ENCODE peak calls at places on chromosomes 3 and 15, in five cellular contexts. B is A549, N is K562, Q is HepG2, O is GM23338. G is an unnamed sample.
A peak's percentile ranks its signal among the peaks of the same experiment; 100 is the strongest.

GRCh38 chr3:51375571-51375970 is 9.5 kb upstream of the MANF start:
- DNase-seq in B (no peak), N (peak; percentile 12), Q (no peak), O (no peak), G (no peak)

GRCh38 chr15:79184465-79184892 is 93.9 kb upstream of the RASGRF1 start:
- DNase-seq in B (peak; percentile 68), N (peak; percentile 69), Q (peak; percentile 59), O (peak; percentile 89), G (peak; percentile 25)

GRCh38 chr3:9704343-9705322 is 1.0 kb downstream of the CPNE9 start:
- DNase-seq in B (peak; percentile 53), N (peak; percentile 89), Q (peak; percentile 35), O (peak; percentile 99), G (no peak)

GRCh38 chr3:86563358-86563970 is 427.5 kb downstream of the VGLL3 start:
- DNase-seq in B (peak; percentile 57), N (peak; percentile 12), Q (peak; percentile 34), O (peak; percentile 88), G (no peak)

GRCh38 chr3:41418961-41419691 is 219.8 kb downstream of the CTNNB1 start:
- DNase-seq in B (peak; percentile 45), N (no peak), Q (peak; percentile 15), O (peak; percentile 38), G (no peak)

GRCh38 chr3:177517906-177518305 is 320.6 kb upstream of the TBL1XR1 start:
- DNase-seq in B (no peak), N (no peak), Q (no peak), O (no peak), G (no peak)

GRCh38 chr3:99706410-99706809 is 68.0 kb downstream of the COL8A1 start:
- DNase-seq in B (no peak), N (no peak), Q (no peak), O (no peak), G (no peak)

GRCh38 chr3:16468114-16469098 is 45.1 kb downstream of the RFTN1 start:
- DNase-seq in B (no peak), N (no peak), Q (no peak), O (no peak), G (no peak)

GRCh38 chr3:85560088-85560790 is 601.5 kb downstream of the CADM2 start:
- DNase-seq in B (no peak), N (no peak), Q (peak; percentile 26), O (no peak), G (no peak)

GRCh38 chr3:110697961-110698360 is 373.7 kb upstream of the NECTIN3 start:
- DNase-seq in B (peak; percentile 42), N (no peak), Q (no peak), O (peak; percentile 14), G (no peak)

GRCh38 chr15:26294062-26294689 is 431.0 kb upstream of the ATP10A start:
- DNase-seq in B (no peak), N (no peak), Q (no peak), O (peak; percentile 73), G (no peak)

GRCh38 chr15:62469874-62470688 is 305.0 kb upstream of the C2CD4B start:
- DNase-seq in B (no peak), N (no peak), Q (peak; percentile 12), O (peak; percentile 51), G (no peak)

GRCh38 chr3:109098245-109098644 is 19.7 kb downstream of the MORC1 start:
- DNase-seq in B (peak; percentile 28), N (no peak), Q (peak; percentile 7), O (peak; percentile 73), G (no peak)

GRCh38 chr15:34754674-34755418 is at the start of gene GJD2:
- DNase-seq in B (no peak), N (no peak), Q (no peak), O (peak; percentile 85), G (no peak)

GRCh38 chr3:195007794-195008193 is 263.2 kb downstream of the XXYLT1 start:
- DNase-seq in B (no peak), N (no peak), Q (no peak), O (no peak), G (no peak)

GRCh38 chr15:58066042-58066867 is 744 bp upstream of the ALDH1A2 start:
- DNase-seq in B (peak; percentile 61), N (peak; percentile 78), Q (peak; percentile 1), O (peak; percentile 81), G (no peak)

GRCh38 chr15:58065445-58066041 is at the start of gene ALDH1A2:
- DNase-seq in B (no peak), N (peak; percentile 74), Q (no peak), O (peak; percentile 80), G (no peak)

GRCh38 chr15:58064119-58065010 is 1.1 kb downstream of the ALDH1A2 start:
- DNase-seq in B (no peak), N (no peak), Q (no peak), O (peak; percentile 22), G (no peak)

GRCh38 chr15:58063612-58064011 is 1.9 kb downstream of the ALDH1A2 start:
- DNase-seq in B (no peak), N (no peak), Q (no peak), O (no peak), G (no peak)

DNA sequence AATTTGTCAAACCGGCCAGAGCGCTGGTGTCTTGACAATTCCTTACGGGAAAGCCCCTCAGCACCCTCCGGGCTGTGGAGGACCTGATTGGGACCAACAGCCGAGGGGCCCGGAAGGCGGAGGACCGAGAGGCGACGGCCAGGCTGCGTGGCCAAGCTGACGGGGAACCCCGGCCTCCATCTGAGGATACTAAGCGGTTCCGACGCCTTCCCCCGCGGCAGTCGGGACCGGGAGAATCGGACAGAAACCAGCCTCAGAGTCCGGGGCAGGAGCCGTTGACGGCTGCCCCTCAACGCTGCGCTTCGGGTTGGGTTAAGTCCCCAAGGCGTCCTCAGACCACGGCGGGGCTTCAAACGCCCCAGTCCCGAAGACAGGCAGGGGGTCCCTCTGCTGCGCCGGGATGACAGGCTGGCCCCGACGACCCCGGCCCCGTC is 483 bp downstream of the ALDH1A2 start:
- DNase-seq in B (no peak), N (peak; percentile 36), Q (no peak), O (peak; percentile 59), G (no peak)
- TF ChIP-seq JUNB in B (no peak), N (no peak), Q (no peak), O (no peak), G (no peak)

DNA sequence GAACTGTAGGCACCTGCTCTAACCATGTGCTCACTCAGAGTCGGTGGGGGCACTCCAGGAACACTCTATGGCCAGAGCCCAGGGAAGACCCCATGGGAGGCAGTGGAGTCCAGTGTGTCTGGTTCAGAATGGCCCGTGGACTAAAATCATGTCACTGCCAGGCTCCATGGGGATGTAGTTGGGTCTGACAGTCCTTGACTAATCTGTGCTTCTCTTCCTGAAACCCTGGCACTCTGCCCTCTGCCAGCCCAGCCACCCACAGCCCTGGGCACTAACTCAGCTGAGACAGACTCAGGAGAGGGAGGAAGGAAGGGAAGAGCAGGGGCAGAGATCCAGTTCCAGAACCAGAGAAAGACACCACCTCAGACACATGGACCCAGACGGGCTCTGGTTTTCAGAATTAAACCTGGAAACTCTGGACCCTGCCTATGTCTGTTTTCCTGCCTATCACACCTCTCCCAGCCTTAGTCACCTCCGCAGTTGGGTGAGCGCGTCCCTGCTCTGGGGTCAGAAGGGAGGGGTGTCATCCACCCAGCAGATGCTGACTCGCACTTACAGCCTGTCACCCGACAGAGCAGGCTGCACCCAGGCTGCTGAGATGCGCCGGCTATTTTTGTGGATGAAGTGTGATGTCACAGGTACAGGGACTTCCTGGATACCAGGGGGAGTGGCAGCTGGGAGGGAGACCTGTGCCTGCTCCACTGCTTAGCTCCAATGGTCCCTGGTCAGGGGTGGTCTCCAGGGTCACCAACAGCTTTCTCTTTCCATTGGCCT is 56.8 kb upstream of the INSYN1 start:
- DNase-seq in B (peak; percentile 21), N (no peak), Q (no peak), O (no peak), G (no peak)
- TF ChIP-seq JUNB in B (no peak), N (no peak), Q (no peak), O (no peak), G (no peak)

DNA sequence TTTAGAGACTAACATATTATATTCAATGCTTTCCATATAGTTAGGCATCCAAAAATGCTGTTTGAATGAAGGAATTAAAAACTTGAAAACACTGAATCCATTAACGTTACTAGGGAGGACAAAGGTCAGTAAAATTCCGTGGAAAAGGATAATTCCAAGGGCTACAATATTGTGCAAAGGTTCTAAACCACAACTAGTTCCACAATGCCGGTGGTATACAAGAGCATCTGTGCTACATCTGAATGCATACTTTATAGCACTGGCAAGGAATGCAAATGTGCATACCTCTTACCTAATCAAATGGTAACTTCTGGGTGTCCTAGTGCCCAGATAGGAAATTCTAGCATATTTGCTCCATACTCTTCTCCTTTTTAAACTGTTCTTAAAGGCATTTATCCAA is 2.2 kb downstream of the ICE2 start:
- DNase-seq in B (no peak), N (no peak), Q (peak; percentile 71), O (no peak), G (no peak)
- TF ChIP-seq JUNB in B (no peak), N (no peak), Q (no peak), O (no peak), G (no peak)

GRCh38 chr15:31498756-31499155 is 172.1 kb downstream of the KLF13 start:
- DNase-seq in B (no peak), N (no peak), Q (no peak), O (no peak), G (no peak)

GRCh38 chr15:31495281-31495680 is 168.6 kb downstream of the KLF13 start:
- DNase-seq in B (no peak), N (no peak), Q (no peak), O (no peak), G (no peak)

GRCh38 chr15:31498329-31498728 is 171.7 kb downstream of the KLF13 start:
- DNase-seq in B (no peak), N (no peak), Q (no peak), O (no peak), G (no peak)

GRCh38 chr15:31497838-31498237 is 171.2 kb downstream of the KLF13 start:
- DNase-seq in B (no peak), N (no peak), Q (no peak), O (no peak), G (no peak)

DNA sequence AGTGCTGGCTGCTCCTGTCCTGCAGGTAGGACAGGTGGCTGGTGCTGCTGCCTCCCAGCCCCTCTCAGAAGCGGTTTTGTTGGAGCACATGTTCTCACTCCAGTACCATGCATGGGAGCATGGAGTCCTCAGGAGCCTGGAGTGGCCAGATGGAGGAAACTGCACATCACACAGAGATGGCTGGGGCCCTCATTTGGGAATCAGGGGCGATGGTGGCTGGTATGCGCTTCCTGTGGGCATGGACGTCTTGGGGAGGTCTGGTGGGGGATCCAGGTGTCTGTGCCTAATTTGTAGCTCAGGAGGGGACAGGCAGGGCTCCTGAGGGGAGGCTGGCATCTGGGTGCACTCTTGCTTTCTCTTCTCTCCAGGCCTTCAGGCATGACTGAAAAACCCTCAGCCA is 168.2 kb downstream of the KLF13 start:
- DNase-seq in B (no peak), N (no peak), Q (no peak), O (no peak), G (no peak)
- TF ChIP-seq JUNB in B (no peak), N (no peak), Q (no peak), O (no peak), G (no peak)

G was measured in GM12878.